ENCODE peak calls at places on chromosomes 11 and 22, in six cellular contexts. W is HCT116, Q is SK-N-SH, G is stomach, O is transverse colon, T is GM23338. S is an unnamed sample. For H3K36me3 and H3K4me1, the result is how much of the 10 kb centered on the place peaks cover.

GRCh38 chr11:72228229-72228843 is 3.8 kb downstream of the INPPL1 start:
- DNase-seq in W (no peak), Q (no peak), G (peak), O (no peak), T (peak), S (no peak)

GRCh38 chr11:105799263-105799662 is 189.4 kb downstream of the GRIA4 start:
- DNase-seq in W (no peak), Q (no peak), G (no peak), O (no peak), T (no peak), S (no peak)

GRCh38 chr11:87324817-87325489 is 287.2 kb downstream of the TMEM135 start:
- DNase-seq in W (no peak), Q (no peak), G (no peak), O (no peak), T (no peak), S (no peak)

GRCh38 chr11:61359541-61359940 is 2.1 kb downstream of the CYB561A3 start:
- DNase-seq in W (no peak), Q (no peak), G (no peak), O (peak), T (no peak), S (no peak)

GRCh38 chr22:46971141-46971775 is 208.8 kb downstream of the TBC1D22A start:
- DNase-seq in W (no peak), Q (peak), G (no peak), O (no peak), T (no peak), S (no peak)

GRCh38 chr11:31643831-31644230 is 134.3 kb downstream of the ELP4 start:
- DNase-seq in W (no peak), Q (no peak), G (no peak), O (no peak), T (no peak), S (no peak)

GRCh38 chr22:23270798-23271596 is 90.7 kb downstream of the BCR start:
- DNase-seq in W (no peak), Q (no peak), G (no peak), O (no peak), T (no peak), S (no peak)

GRCh38 chr11:62665630-62666258 is 632 bp downstream of the CSKMT start:
- DNase-seq in W (no peak), Q (peak), G (peak), O (peak), T (peak), S (peak)

GRCh38 chr11:119729581-119730346 is 764 bp upstream of the NECTIN1 start:
- DNase-seq in W (peak), Q (peak), G (peak), O (peak), T (peak), S (peak)

GRCh38 chr11:124310746-124311145 is 3.0 kb downstream of the OR8D1 start:
- DNase-seq in W (no peak), Q (no peak), G (no peak), O (no peak), T (no peak), S (no peak)

GRCh38 chr11:69203901-69204245 is 48.1 kb downstream of the SMIM38 start:
- DNase-seq in W (no peak), Q (no peak), G (no peak), O (no peak), T (no peak), S (no peak)

GRCh38 chr22:50530280-50530856 is 556 bp upstream of the TYMP start:
- DNase-seq in W (peak), Q (no peak), G (peak), O (peak), T (peak), S (peak)

GRCh38 chr11:130050272-130050671 is 19.4 kb upstream of the APLP2 start:
- DNase-seq in W (no peak), Q (no peak), G (no peak), O (no peak), T (no peak), S (peak)

GRCh38 chr11:13110929-13111812 is 102.1 kb downstream of the RASSF10 start:
- DNase-seq in W (no peak), Q (peak), G (no peak), O (no peak), T (no peak), S (no peak)

GRCh38 chr22:32804036-32804435 is 2.5 kb downstream of the TIMP3 start:
- DNase-seq in W (no peak), Q (no peak), G (no peak), O (no peak), T (no peak), S (no peak)

GRCh38 chr11:83948205-83948604 is 662.0 kb upstream of the CCDC90B start:
- DNase-seq in W (no peak), Q (no peak), G (no peak), O (no peak), T (peak), S (no peak)

GRCh38 chr22:49326558-49326957 is 501.1 kb downstream of the BRD1 start:
- DNase-seq in W (no peak), Q (no peak), G (peak), O (no peak), T (no peak), S (no peak)

GRCh38 chr11:14907411-14908213 is 15.6 kb upstream of the CYP2R1 start:
- DNase-seq in W (no peak), Q (peak), G (peak), O (peak), T (peak), S (peak)

GRCh38 chr11:135075740-135076139 is 663.7 kb upstream of the B3GAT1 start:
- DNase-seq in W (peak), Q (no peak), G (peak), O (peak), T (peak), S (no peak)

GRCh38 chr22:49369726-49370717 is 457.7 kb downstream of the BRD1 start:
- DNase-seq in W (no peak), Q (no peak), G (peak), O (no peak), T (no peak), S (no peak)

GRCh38 chr11:92628401-92629292 is 340.8 kb upstream of the MTNR1B start:
- DNase-seq in W (no peak), Q (no peak), G (no peak), O (no peak), T (no peak), S (no peak)

GRCh38 chr22:29230916-29231875 is 25.5 kb downstream of the EMID1 start:
- DNase-seq in W (no peak), Q (peak), G (no peak), O (no peak), T (no peak), S (no peak)

GRCh38 chr11:132904566-132904965 is 627.7 kb downstream of the OPCML start:
- DNase-seq in W (no peak), Q (no peak), G (no peak), O (no peak), T (no peak), S (no peak)

GRCh38 chr11:64490562-64491216 is 100.3 kb upstream of the SLC22A12 start:
- DNase-seq in W (no peak), Q (no peak), G (no peak), O (no peak), T (no peak), S (no peak)

GRCh38 chr11:19508166-19508565 is 204.5 kb upstream of the NAV2 start:
- DNase-seq in W (no peak), Q (no peak), G (peak), O (peak), T (no peak), S (no peak)

GRCh38 chr11:32772731-32773130 is 21.7 kb downstream of the CCDC73 start:
- DNase-seq in W (no peak), Q (no peak), G (no peak), O (no peak), T (no peak), S (no peak)

GRCh38 chr22:23187871-23188700 is 7.8 kb downstream of the BCR start:
- DNase-seq in W (no peak), Q (no peak), G (no peak), O (no peak), T (no peak), S (no peak)

GRCh38 chr11:122853971-122854446 is 15.7 kb downstream of the CRTAM start:
- DNase-seq in W (peak), Q (peak), G (no peak), O (peak), T (peak), S (peak)

GRCh38 chr11:61888043-61888442 is 3.3 kb downstream of the FADS3 start:
- DNase-seq in W (no peak), Q (no peak), G (no peak), O (peak), T (no peak), S (no peak)

GRCh38 chr22:33747576-33748180 is 172.6 kb downstream of the LARGE1 start:
- DNase-seq in W (no peak), Q (peak), G (peak), O (peak), T (no peak), S (no peak)

GRCh38 chr11:2787816-2788750 is 88.3 kb upstream of the KCNQ1OT1 start:
- DNase-seq in W (no peak), Q (no peak), G (peak), O (peak), T (peak), S (peak)

GRCh38 chr11:69272961-69273461 is 20.9 kb upstream of the MYEOV start:
- DNase-seq in W (no peak), Q (no peak), G (peak), O (no peak), T (no peak), S (peak)

GRCh38 chr11:127789887-127790286 is 789.3 kb upstream of the KIRREL3 start:
- DNase-seq in W (no peak), Q (peak), G (no peak), O (peak), T (peak), S (no peak)

GRCh38 chr11:17250561-17251350 is 25.8 kb upstream of the NUCB2 start:
- DNase-seq in W (no peak), Q (no peak), G (no peak), O (no peak), T (no peak), S (no peak)

GRCh38 chr11:103947566-103947919 is 88.9 kb upstream of the DDI1 start:
- DNase-seq in W (no peak), Q (no peak), G (no peak), O (no peak), T (no peak), S (no peak)

GRCh38 chr11:75635009-75635909 is 33.6 kb downstream of the MAP6 start:
- DNase-seq in W (no peak), Q (no peak), G (no peak), O (no peak), T (peak), S (no peak)

GRCh38 chr11:10592331-10592730 is 23.9 kb upstream of the LYVE1 start:
- DNase-seq in W (peak), Q (no peak), G (no peak), O (no peak), T (no peak), S (no peak)

GRCh38 chr11:125903753-125904659 is at the start of gene DDX25:
- DNase-seq in W (no peak), Q (peak), G (no peak), O (no peak), T (peak), S (no peak)

DNA sequence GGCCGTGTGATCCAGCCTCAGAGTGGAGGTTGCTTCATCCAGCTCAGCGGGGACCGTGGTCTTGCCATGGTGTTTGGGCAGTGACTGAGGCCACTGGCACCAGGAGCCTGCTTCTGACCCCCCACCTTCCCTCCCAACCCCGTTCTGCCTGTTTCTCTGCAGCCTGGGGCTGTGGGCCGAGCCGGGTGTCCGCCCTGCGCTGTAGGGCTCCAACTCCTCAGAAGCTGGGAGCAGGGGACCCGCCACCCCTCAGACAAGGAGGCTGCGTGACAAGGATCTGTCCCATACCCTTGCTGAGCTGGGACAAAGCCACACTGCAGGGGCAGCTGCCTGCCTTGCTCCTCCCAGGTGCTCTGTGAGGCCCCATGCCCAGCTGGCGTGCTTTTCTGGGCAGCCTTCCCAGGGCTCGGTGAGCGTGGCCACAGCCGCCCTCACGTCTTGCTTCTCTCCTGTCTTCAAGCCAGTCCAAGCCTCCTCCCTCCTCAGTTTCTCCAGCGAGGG is 11.7 kb upstream of the ARFGAP3 start:
- DNase-seq in W (no peak), Q (no peak), G (peak), O (peak), T (no peak), S (peak)
- TF ChIP-seq POLR2AphosphoS5 in W (no peak), Q (no peak), G (peak), O (peak), T (no peak), S (peak)

DNA sequence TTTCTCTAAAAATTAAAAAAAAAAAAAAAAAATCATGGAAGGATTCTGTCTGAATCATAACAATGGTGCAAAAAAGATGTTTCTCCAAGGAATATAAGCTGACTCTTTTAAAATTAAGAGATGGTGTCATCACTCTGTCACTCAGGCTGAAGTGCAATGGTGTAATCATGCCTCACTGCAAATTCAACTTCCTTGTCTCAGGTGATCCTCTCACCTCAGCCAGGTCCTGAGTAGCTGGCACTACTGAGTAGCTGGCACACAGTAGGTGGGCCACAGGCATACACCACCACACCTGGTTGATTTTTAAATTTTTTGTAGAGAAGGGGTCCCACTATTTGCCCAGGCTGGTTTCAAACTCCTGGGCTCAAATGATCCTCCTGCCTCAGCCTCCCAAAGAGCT is 54.8 kb upstream of the YPEL1 start:
- DNase-seq in W (no peak), Q (no peak), G (no peak), O (no peak), T (no peak), S (no peak)
- H3K36me3 ChIP-seq in W (under half), Q (under half), G (under half), O (under half), T (under half), S (under half)

GRCh38 chr11:35160902-35161585 is 22.1 kb downstream of the CD44 start:
- DNase-seq in W (no peak), Q (peak), G (no peak), O (no peak), T (no peak), S (no peak)
- H3K4me1 ChIP-seq in W (half or more), Q (under half), G (under half), O (half or more), T (under half), S (under half)

GRCh38 chr22:37300551-37301017 is 18.3 kb downstream of the CYTH4 start:
- DNase-seq in W (no peak), Q (no peak), G (no peak), O (no peak), T (no peak), S (no peak)
- TF ChIP-seq POLR2AphosphoS5 in W (no peak), Q (no peak), G (no peak), O (no peak), T (no peak), S (no peak)